ENCODE peak calls at places on chromosomes 6 and 20, in eight cellular contexts. A, D, O, S, P, W, G and J are unnamed samples.

GRCh38 chr20:6708010-6708409 is 59.5 kb upstream of the BMP2 start:
- DNase-seq in S (peak), D (peak), W (peak), A (no peak), G (no peak), P (peak), O (no peak), J (peak)

GRCh38 chr20:45948742-45949541 is 14.5 kb downstream of the PCIF1 start:
- DNase-seq in S (no peak), W (no peak), O (no peak), P (no peak), G (no peak), A (no peak), D (no peak), J (no peak)

GRCh38 chr6:3280091-3280490 is 21.3 kb downstream of the PSMG4 start:
- DNase-seq in S (no peak), O (no peak), P (no peak), W (no peak), A (no peak), G (peak), D (no peak), J (no peak)

GRCh38 chr20:9279905-9280304 is 211.0 kb downstream of the PLCB4 start:
- DNase-seq in G (no peak), O (no peak), D (no peak), S (no peak), P (no peak), W (no peak), A (no peak), J (no peak)

GRCh38 chr6:169618526-169619490 is 83.0 kb downstream of the WDR27 start:
- DNase-seq in A (no peak), O (no peak), W (peak), G (no peak), P (peak), S (peak), D (peak), J (peak)

GRCh38 chr20:20890751-20891150 is 178.3 kb upstream of the RALGAPA2 start:
- DNase-seq in S (no peak), W (no peak), G (no peak), O (no peak), D (no peak), P (no peak), A (no peak), J (no peak)

GRCh38 chr20:50789968-50790650 is 4.8 kb upstream of the BCAS4 start:
- DNase-seq in O (no peak), D (peak), A (no peak), S (no peak), G (no peak), W (no peak), P (no peak), J (no peak)

GRCh38 chr6:11197175-11197535 is 35.3 kb downstream of the NEDD9 start:
- DNase-seq in G (no peak), D (no peak), P (peak), S (no peak), A (no peak), W (peak), O (no peak), J (no peak)

GRCh38 chr6:132063204-132063603 is 112.0 kb upstream of the CCN2 start:
- DNase-seq in A (no peak), G (no peak), O (no peak), P (peak), W (peak), D (no peak), S (no peak), J (no peak)

GRCh38 chr6:2765166-2765895 is at the start of gene WRNIP1:
- DNase-seq in A (peak), W (peak), S (peak), G (peak), O (peak), P (peak), D (peak), J (peak)

GRCh38 chr20:51542894-51543788 is 622 bp upstream of the NFATC2 start:
- DNase-seq in G (no peak), O (no peak), D (no peak), P (no peak), W (no peak), A (no peak), S (no peak), J (no peak)

GRCh38 chr6:144689503-144690040 is 404.4 kb downstream of the UTRN start:
- DNase-seq in P (no peak), O (no peak), A (no peak), W (no peak), S (no peak), G (no peak), D (no peak), J (no peak)

GRCh38 chr20:3572151-3572550 is 91.0 kb downstream of the GFRA4 start:
- DNase-seq in D (no peak), P (no peak), G (no peak), O (no peak), S (no peak), W (peak), A (no peak), J (no peak)

GRCh38 chr6:85078071-85078470 is 313.7 kb upstream of the TBX18 start:
- DNase-seq in W (peak), O (no peak), A (no peak), D (peak), S (peak), P (peak), G (no peak), J (peak)

GRCh38 chr6:46637145-46637544 is 15.5 kb downstream of the CYP39A1 start:
- DNase-seq in W (peak), S (no peak), P (peak), D (peak), O (no peak), A (no peak), G (no peak), J (peak)

GRCh38 chr6:12608016-12608860 is 108.3 kb upstream of the PHACTR1 start:
- DNase-seq in G (no peak), S (no peak), D (peak), O (no peak), A (no peak), W (peak), P (no peak), J (peak)

GRCh38 chr20:32534661-32535240 is 50.4 kb downstream of the NOL4L start:
- DNase-seq in S (peak), O (peak), D (no peak), P (no peak), W (no peak), G (no peak), A (peak), J (no peak)

GRCh38 chr6:39855356-39855995 is 63.3 kb downstream of the DAAM2 start:
- DNase-seq in A (no peak), O (no peak), D (no peak), S (no peak), G (no peak), P (peak), W (no peak), J (no peak)

GRCh38 chr20:20780127-20780822 is 67.8 kb upstream of the RALGAPA2 start:
- DNase-seq in W (no peak), D (peak), G (no peak), P (no peak), O (peak), A (no peak), S (peak), J (peak)

GRCh38 chr6:35048031-35048613 is 93.0 kb downstream of the TCP11 start:
- DNase-seq in W (no peak), S (peak), G (no peak), A (peak), O (peak), D (no peak), P (no peak), J (no peak)

GRCh38 chr6:6395581-6396197 is 75.2 kb upstream of the F13A1 start:
- DNase-seq in P (no peak), D (no peak), O (no peak), W (no peak), G (no peak), A (no peak), S (no peak), J (no peak)

GRCh38 chr6:84033523-84034451 is at the start of gene MRAP2:
- DNase-seq in S (peak), P (no peak), W (peak), A (no peak), G (peak), D (no peak), O (peak), J (peak)

GRCh38 chr20:13009682-13010406 is 1.1 kb downstream of the SPTLC3 start:
- DNase-seq in O (no peak), W (peak), A (no peak), G (no peak), S (no peak), D (peak), P (peak), J (peak)

GRCh38 chr6:36970892-36971842 is 14.8 kb downstream of the MTCH1 start:
- DNase-seq in G (no peak), A (no peak), O (no peak), S (no peak), D (no peak), W (no peak), P (no peak), J (no peak)

GRCh38 chr20:20568604-20569205 is 143.7 kb downstream of the RALGAPA2 start:
- DNase-seq in O (no peak), D (peak), S (peak), G (peak), W (peak), P (peak), A (peak), J (no peak)

DNA sequence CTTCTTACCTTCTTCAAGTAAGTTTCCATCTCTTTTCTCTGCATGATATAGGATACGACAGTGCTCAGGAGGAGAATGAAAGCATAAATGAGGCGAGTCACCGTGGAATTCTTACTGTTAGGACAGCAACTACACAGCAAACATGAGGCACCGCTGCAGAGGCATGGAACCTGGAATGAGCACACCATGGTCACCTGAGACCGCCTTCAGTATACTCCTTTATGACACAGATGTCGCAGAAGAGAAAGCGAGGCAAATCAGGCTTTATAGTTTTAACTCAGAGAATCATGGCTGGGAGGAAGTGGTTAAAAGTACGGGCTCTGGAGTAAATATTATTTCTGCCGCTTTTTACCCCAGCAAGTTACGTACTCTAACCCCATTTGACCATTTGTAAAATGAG is 8.0 kb downstream of the SERINC3 start:
- DNase-seq in S (no peak), O (no peak), P (no peak), D (no peak), W (no peak), G (no peak), A (no peak), J (no peak)
- H3K4me2 ChIP-seq in S (no peak), O (no peak), P (no peak), D (no peak), W (no peak), G (no peak), A (no peak), J (no peak)

GRCh38 chr6:165401092-165401491 is 91.7 kb upstream of the C6orf118 start:
- DNase-seq in W (no peak), O (no peak), A (no peak), P (no peak), D (no peak), S (no peak), G (no peak), J (no peak)
- H3K9ac ChIP-seq in W (no peak), O (no peak), A (no peak), P (no peak), D (no peak), S (no peak), G (no peak), J (no peak)

DNA sequence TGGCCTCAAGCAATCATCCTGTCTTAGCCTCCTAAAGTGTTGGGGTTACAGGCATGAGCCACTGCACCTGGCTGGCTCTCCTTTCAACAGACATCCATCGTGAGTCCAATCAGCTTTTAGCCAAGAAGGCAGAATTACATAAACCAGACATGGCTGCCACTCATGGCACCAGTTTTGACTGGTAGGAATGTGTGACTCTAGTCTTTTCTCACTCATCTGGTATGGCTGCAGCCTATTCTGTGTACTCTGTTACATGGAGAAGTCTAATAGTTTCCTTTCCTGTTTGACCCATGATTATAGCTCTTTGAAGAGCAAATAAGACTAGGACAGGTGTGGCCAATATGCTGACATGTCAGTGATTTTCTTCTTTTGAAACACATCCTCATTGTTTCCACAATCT is 27.0 kb upstream of the RNF144B start:
- DNase-seq in P (no peak), G (no peak), O (no peak), A (no peak), D (no peak), W (no peak), S (no peak), J (no peak)
- H3K4me2 ChIP-seq in P (no peak), G (no peak), O (no peak), A (no peak), D (no peak), W (no peak), S (no peak), J (no peak)

GRCh38 chr20:53331151-53331973 is 262.3 kb downstream of the ZNF217 start:
- DNase-seq in G (peak), O (peak), P (peak), D (peak), S (peak), W (peak), A (no peak), J (peak)
- H3K9ac ChIP-seq in G (peak), O (no peak), P (no peak), D (no peak), S (no peak), W (no peak), A (no peak), J (no peak)

GRCh38 chr6:105324386-105325000 is 78.4 kb downstream of the PREP start:
- DNase-seq in P (peak), S (no peak), G (no peak), A (no peak), O (no peak), D (peak), W (peak), J (peak)
- H3K4me2 ChIP-seq in P (no peak), S (no peak), G (no peak), A (no peak), O (no peak), D (no peak), W (no peak), J (no peak)

GRCh38 chr6:163054641-163055040 is 326.9 kb downstream of the PACRG start:
- DNase-seq in S (no peak), A (no peak), O (no peak), D (no peak), W (no peak), G (no peak), P (no peak), J (no peak)
- H3K9ac ChIP-seq in S (no peak), A (no peak), O (no peak), D (no peak), W (no peak), G (no peak), P (no peak), J (no peak)

DNA sequence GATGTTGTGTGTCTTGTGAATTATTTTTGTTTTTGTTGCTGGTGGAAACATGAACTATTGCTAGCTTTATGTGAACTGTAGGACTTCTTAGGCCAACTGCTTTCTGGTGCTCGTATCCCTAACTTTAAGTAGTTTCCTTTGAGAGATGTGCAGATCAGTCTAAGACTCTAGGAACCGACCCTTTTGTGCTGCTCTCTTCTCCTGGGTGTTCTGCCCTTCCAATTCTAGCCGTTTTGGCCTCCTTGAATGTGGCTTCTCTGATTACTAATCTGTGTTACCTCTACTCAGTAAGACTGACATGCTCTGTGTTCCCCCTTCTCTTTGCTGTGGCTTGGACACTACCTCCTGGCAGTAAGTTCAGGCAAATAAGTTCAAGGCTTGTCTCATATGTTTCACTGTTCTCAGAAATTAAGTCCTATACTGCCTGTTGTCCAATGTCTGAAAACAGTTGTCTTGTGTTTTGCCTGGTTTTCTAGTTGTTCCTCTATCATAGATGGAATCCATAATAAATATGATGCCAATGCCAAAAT is 58.0 kb downstream of the FOXO3 start:
- DNase-seq in P (no peak), D (no peak), S (no peak), W (no peak), A (no peak), G (no peak), O (no peak), J (no peak)
- H3K4me2 ChIP-seq in P (peak), D (no peak), S (no peak), W (no peak), A (no peak), G (no peak), O (no peak), J (no peak)

DNA sequence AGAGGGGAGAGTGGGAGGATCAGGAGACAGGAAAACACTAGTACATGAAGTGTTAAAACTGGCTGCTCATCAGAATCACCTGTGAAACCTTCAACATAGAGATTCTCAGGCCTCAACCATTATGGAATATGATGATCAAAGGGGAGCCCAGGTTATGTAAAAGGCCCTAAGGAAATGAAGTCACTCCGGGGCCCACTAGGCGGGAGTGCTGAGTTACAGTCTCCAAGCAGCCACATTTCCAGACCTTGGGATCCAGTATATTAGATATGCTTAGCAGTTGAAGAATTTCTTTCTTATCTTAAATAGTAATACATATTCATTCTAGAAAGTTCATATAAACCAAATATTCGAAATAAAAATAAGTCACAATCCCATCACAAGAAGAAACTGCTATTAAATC is 476.3 kb downstream of the PRKN start:
- DNase-seq in S (peak), P (peak), A (no peak), W (no peak), G (no peak), D (no peak), O (no peak), J (no peak)
- H3K9ac ChIP-seq in S (no peak), P (no peak), A (no peak), W (no peak), G (no peak), D (no peak), O (no peak), J (no peak)

GRCh38 chr20:41005361-41005729 is 23.3 kb upstream of the TOP1 start:
- DNase-seq in W (peak), A (no peak), D (peak), P (peak), S (no peak), O (no peak), G (no peak), J (peak)
- H3K4me2 ChIP-seq in W (peak), A (no peak), D (peak), P (peak), S (no peak), O (no peak), G (no peak), J (peak)

DNA sequence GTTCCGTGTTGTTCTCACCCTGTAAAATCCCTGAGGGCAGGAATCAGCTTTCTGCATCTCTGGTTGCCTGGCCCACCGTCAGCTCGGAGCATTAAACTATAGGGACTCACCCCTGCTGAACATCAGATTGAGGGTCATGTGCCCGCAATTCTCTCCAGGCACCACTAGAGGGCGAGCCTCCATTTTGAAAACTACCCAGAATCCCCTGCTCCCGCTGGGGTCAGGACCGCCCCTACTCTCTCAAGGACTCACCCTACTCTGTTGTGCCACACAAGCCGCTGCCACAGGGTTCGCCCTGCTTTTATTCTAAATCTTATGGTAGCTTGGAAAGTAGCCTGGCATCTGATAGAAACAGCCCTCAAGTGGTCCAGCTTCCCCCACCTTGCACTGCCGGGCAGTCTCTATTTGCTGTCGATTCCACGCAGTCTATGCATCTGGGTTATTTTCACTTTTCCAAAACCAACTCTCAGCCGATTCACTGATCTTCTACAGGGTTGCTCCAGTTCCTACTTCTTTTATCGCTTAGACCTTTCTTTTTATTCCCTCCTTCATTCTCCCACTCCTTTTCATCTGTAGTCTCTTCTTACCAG is 244.1 kb upstream of the QKI start:
- DNase-seq in P (no peak), A (peak), S (peak), O (peak), W (no peak), D (peak), G (peak), J (no peak)
- H3K9ac ChIP-seq in P (no peak), A (no peak), S (no peak), O (no peak), W (no peak), D (no peak), G (no peak), J (no peak)